ENCODE peak calls at places on chromosome 20, in ten cellular contexts. E is fibroblast of pulmonary artery, F is cardiac muscle cell, C is left ventricle myocardium inferior, J is uterus, I is activated B cell treated with CpG ODN at 0.5 μM for 24 hours, R is dorsolateral prefrontal cortex, D is coronary artery, L is osteocyte, Y is endothelial cell. S is an unnamed sample.

GRCh38 chr20:17895641-17896246 is 72.8 kb downstream of the SNX5 start:
- DNase-seq in E (peak; percentile 61), F (peak; percentile 64), C (peak; percentile 72), J (peak; percentile 81), I (peak; percentile 44), R (peak; percentile 69), D (no peak), L (no peak), Y (no peak), S (no peak)

GRCh38 chr20:20849126-20849525 is 136.7 kb upstream of the RALGAPA2 start:
- DNase-seq in E (no peak), F (no peak), C (no peak), J (no peak), I (no peak), R (peak; percentile 75), D (no peak), L (no peak), Y (no peak), S (no peak)

GRCh38 chr20:37622728-37623127 is 71.1 kb upstream of the CTNNBL1 start:
- DNase-seq in E (no peak), F (no peak), C (no peak), J (no peak), I (no peak), R (no peak), D (no peak), L (no peak), Y (no peak), S (no peak)

GRCh38 chr20:22728146-22728745 is 143.9 kb upstream of the FOXA2 start:
- DNase-seq in E (no peak), F (no peak), C (no peak), J (no peak), I (no peak), R (no peak), D (no peak), L (no peak), Y (no peak), S (no peak)

GRCh38 chr20:13029687-13030510 is 21.1 kb downstream of the SPTLC3 start:
- DNase-seq in E (peak; percentile 91), F (peak; percentile 84), C (no peak), J (no peak), I (no peak), R (no peak), D (no peak), L (peak; percentile 90), Y (no peak), S (no peak)

GRCh38 chr20:10857362-10858070 is 183.7 kb upstream of the JAG1 start:
- DNase-seq in E (peak; percentile 97), F (peak; percentile 94), C (no peak), J (peak; percentile 36), I (no peak), R (no peak), D (no peak), L (no peak), Y (no peak), S (no peak)

GRCh38 chr20:671252-672030 is 4.2 kb downstream of the SCRT2 start:
- DNase-seq in E (no peak), F (no peak), C (no peak), J (no peak), I (no peak), R (no peak), D (no peak), L (no peak), Y (no peak), S (no peak)

GRCh38 chr20:15528386-15529111 is 1044.7 kb downstream of the KIF16B start:
- DNase-seq in E (no peak), F (no peak), C (no peak), J (no peak), I (no peak), R (no peak), D (no peak), L (no peak), Y (no peak), S (no peak)

GRCh38 chr20:32483351-32484220 is 101.5 kb downstream of the NOL4L start:
- DNase-seq in E (peak; percentile 81), F (peak; percentile 86), C (peak; percentile 60), J (no peak), I (peak; percentile 42), R (peak; percentile 83), D (no peak), L (peak; percentile 94), Y (peak; percentile 90), S (peak; percentile 92)

GRCh38 chr20:16898433-16898832 is 150.3 kb downstream of the OTOR start:
- DNase-seq in E (no peak), F (no peak), C (no peak), J (no peak), I (no peak), R (no peak), D (no peak), L (no peak), Y (no peak), S (no peak)

GRCh38 chr20:11274137-11274536 is 600.3 kb upstream of the JAG1 start:
- DNase-seq in E (peak; percentile 81), F (peak; percentile 77), C (no peak), J (peak; percentile 31), I (no peak), R (no peak), D (no peak), L (no peak), Y (peak; percentile 24), S (no peak)

GRCh38 chr20:13274311-13274965 is 53.4 kb downstream of the ISM1 start:
- DNase-seq in E (no peak), F (no peak), C (no peak), J (no peak), I (no peak), R (no peak), D (no peak), L (no peak), Y (peak; percentile 47), S (no peak)

GRCh38 chr20:18728165-18728866 is 85.3 kb upstream of the SCP2D1 start:
- DNase-seq in E (no peak), F (no peak), C (no peak), J (peak; percentile 9), I (peak; percentile 40), R (no peak), D (no peak), L (no peak), Y (no peak), S (no peak)

GRCh38 chr20:23507346-23507745 is 16.4 kb downstream of the CST8 start:
- DNase-seq in E (no peak), F (no peak), C (no peak), J (no peak), I (no peak), R (no peak), D (no peak), L (no peak), Y (no peak), S (no peak)

DNA sequence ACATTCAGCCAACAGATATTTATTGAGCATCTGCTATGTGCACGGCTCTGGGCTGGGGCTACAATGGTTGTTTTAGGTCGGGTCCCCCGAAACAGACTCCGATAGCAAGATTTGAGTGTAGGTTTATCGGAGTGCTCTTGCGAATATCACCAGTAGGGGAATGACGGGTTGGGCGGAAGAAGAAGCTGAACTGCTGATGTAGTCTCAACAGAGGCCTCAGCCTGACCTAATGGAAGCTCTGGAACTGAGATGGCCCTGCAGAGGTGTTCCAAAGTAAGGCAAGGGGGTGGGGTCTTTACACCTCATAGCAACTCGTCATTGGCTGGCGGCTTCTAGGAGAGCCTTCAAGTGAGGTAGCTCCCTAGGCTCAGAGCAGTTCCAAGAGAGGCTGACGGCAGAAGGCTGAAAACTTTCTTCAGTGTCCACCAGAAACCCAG is 1.1 kb downstream of the L3MBTL1 start:
- DNase-seq in E (peak; percentile 10), F (peak; percentile 10), C (no peak), J (no peak), I (no peak), R (no peak), D (no peak), L (no peak), Y (peak; percentile 13), S (no peak)
- TF ChIP-seq CTCF in E (no peak), F (peak; percentile 10), C (no peak), J (no peak), I (no peak), R (no peak), D (no peak), L (peak; percentile 16), Y (peak; percentile 41), S (peak; percentile 53)

GRCh38 chr20:61558726-61559125 is 306.7 kb downstream of the CDH4 start:
- DNase-seq in E (no peak), F (no peak), C (no peak), J (no peak), I (no peak), R (no peak), D (no peak), L (no peak), Y (no peak), S (no peak)

GRCh38 chr20:61562897-61563504 is 310.9 kb downstream of the CDH4 start:
- DNase-seq in E (no peak), F (no peak), C (no peak), J (no peak), I (no peak), R (no peak), D (no peak), L (no peak), Y (no peak), S (no peak)

GRCh38 chr20:61561111-61561830 is 309.2 kb downstream of the CDH4 start:
- DNase-seq in E (no peak), F (no peak), C (no peak), J (no peak), I (no peak), R (no peak), D (no peak), L (no peak), Y (no peak), S (no peak)

GRCh38 chr20:61559706-61560315 is 307.8 kb downstream of the CDH4 start:
- DNase-seq in E (no peak), F (no peak), C (no peak), J (no peak), I (no peak), R (no peak), D (no peak), L (no peak), Y (no peak), S (no peak)

GRCh38 chr20:61560361-61560853 is 308.3 kb downstream of the CDH4 start:
- DNase-seq in E (no peak), F (peak; percentile 2), C (no peak), J (no peak), I (no peak), R (no peak), D (no peak), L (no peak), Y (no peak), S (no peak)
- TF ChIP-seq CTCF in E (no peak), F (no peak), C (peak; percentile 11), J (no peak), I (no peak), R (no peak), D (no peak), L (no peak), Y (no peak), S (no peak)

DNA sequence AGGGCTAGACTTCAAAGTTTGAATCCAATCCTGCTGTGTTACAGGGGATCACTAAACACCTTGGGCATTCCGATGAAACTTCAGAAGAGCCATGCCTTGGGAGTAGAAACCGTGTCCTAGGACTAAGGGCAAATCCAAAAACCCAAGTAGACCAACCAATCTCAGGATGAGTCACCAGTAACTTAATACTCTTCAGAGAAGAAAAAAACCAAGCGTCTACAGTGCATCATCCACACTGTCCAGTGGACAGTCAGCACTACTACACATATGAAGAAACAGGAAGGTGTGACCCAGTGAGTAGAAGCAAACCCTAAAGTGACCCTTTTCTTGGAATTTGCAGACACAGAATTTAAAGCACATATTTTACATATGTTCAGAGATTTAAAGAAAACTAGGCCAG is 39.4 kb upstream of the VAPB start:
- DNase-seq in E (peak; percentile 56), F (peak; percentile 43), C (no peak), J (no peak), I (no peak), R (no peak), D (no peak), L (no peak), Y (no peak), S (no peak)
- TF ChIP-seq CTCF in E (no peak), F (no peak), C (no peak), J (no peak), I (no peak), R (no peak), D (no peak), L (no peak), Y (no peak), S (no peak)

GRCh38 chr20:58950603-58951002 is 30.5 kb upstream of the NELFCD start:
- DNase-seq in E (no peak), F (no peak), C (no peak), J (no peak), I (no peak), R (no peak), D (no peak), L (no peak), Y (no peak), S (no peak)
- TF ChIP-seq CTCF in E (no peak), F (no peak), C (no peak), J (no peak), I (no peak), R (no peak), D (no peak), L (no peak), Y (no peak), S (no peak)

S was measured in type B pancreatic cell.